ENCODE peak calls at places on chromosomes 11 and 22, in five cellular contexts. One of them, this sample, is unnamed.

GRCh38 chr11:1219836-1220810 is 2.7 kb upstream of the MUC5B start:
- DNase-seq in heart right ventricle: peak
- DNase-seq in naive thymus-derived CD4-positive, alpha-beta T cell: no peak
- DNase-seq in Peyer's patch: no peak
- DNase-seq in neuronal stem cell: no peak
- DNase-seq in this sample: no peak

GRCh38 chr11:78268516-78269410 is 80.0 kb downstream of the USP35 start:
- DNase-seq in heart right ventricle: peak
- DNase-seq in naive thymus-derived CD4-positive, alpha-beta T cell: no peak
- DNase-seq in Peyer's patch: no peak
- DNase-seq in neuronal stem cell: no peak
- DNase-seq in this sample: no peak

GRCh38 chr11:34405079-34405858 is 33.5 kb upstream of the CAT start:
- DNase-seq in heart right ventricle: no peak
- DNase-seq in naive thymus-derived CD4-positive, alpha-beta T cell: no peak
- DNase-seq in Peyer's patch: no peak
- DNase-seq in neuronal stem cell: no peak
- DNase-seq in this sample: no peak

GRCh38 chr22:25752615-25753214 is 10.7 kb downstream of the MYO18B start:
- DNase-seq in heart right ventricle: no peak
- DNase-seq in naive thymus-derived CD4-positive, alpha-beta T cell: no peak
- DNase-seq in Peyer's patch: no peak
- DNase-seq in neuronal stem cell: no peak
- DNase-seq in this sample: no peak

GRCh38 chr11:7004482-7004881 is 15.7 kb downstream of the ZNF214 start:
- DNase-seq in heart right ventricle: no peak
- DNase-seq in naive thymus-derived CD4-positive, alpha-beta T cell: no peak
- DNase-seq in Peyer's patch: no peak
- DNase-seq in neuronal stem cell: no peak
- DNase-seq in this sample: no peak

GRCh38 chr22:35413624-35414023 is 13.7 kb downstream of the MCM5 start:
- DNase-seq in heart right ventricle: no peak
- DNase-seq in naive thymus-derived CD4-positive, alpha-beta T cell: no peak
- DNase-seq in Peyer's patch: no peak
- DNase-seq in neuronal stem cell: no peak
- DNase-seq in this sample: no peak

GRCh38 chr11:133930767-133931448 is 25.9 kb downstream of the IGSF9B start:
- DNase-seq in heart right ventricle: no peak
- DNase-seq in naive thymus-derived CD4-positive, alpha-beta T cell: no peak
- DNase-seq in Peyer's patch: no peak
- DNase-seq in neuronal stem cell: no peak
- DNase-seq in this sample: peak

GRCh38 chr11:72141066-72141465 is 5.5 kb downstream of the FOLR3 start:
- DNase-seq in heart right ventricle: no peak
- DNase-seq in naive thymus-derived CD4-positive, alpha-beta T cell: no peak
- DNase-seq in Peyer's patch: no peak
- DNase-seq in neuronal stem cell: no peak
- DNase-seq in this sample: no peak

GRCh38 chr11:536841-537621 is at the start of gene LRRC56:
- DNase-seq in heart right ventricle: peak
- DNase-seq in naive thymus-derived CD4-positive, alpha-beta T cell: peak
- DNase-seq in Peyer's patch: peak
- DNase-seq in neuronal stem cell: peak
- DNase-seq in this sample: peak

GRCh38 chr22:25680949-25681348 is 61.0 kb upstream of the MYO18B start:
- DNase-seq in heart right ventricle: no peak
- DNase-seq in naive thymus-derived CD4-positive, alpha-beta T cell: no peak
- DNase-seq in Peyer's patch: no peak
- DNase-seq in neuronal stem cell: no peak
- DNase-seq in this sample: no peak

GRCh38 chr11:86746509-86746908 is 53.8 kb upstream of the PRSS23 start:
- DNase-seq in heart right ventricle: no peak
- DNase-seq in naive thymus-derived CD4-positive, alpha-beta T cell: no peak
- DNase-seq in Peyer's patch: no peak
- DNase-seq in neuronal stem cell: no peak
- DNase-seq in this sample: no peak

GRCh38 chr11:86748296-86748695 is 52.0 kb upstream of the PRSS23 start:
- DNase-seq in heart right ventricle: no peak
- DNase-seq in naive thymus-derived CD4-positive, alpha-beta T cell: no peak
- DNase-seq in Peyer's patch: no peak
- DNase-seq in neuronal stem cell: no peak
- DNase-seq in this sample: no peak

GRCh38 chr11:86747801-86748200 is 52.5 kb upstream of the PRSS23 start:
- DNase-seq in heart right ventricle: no peak
- DNase-seq in naive thymus-derived CD4-positive, alpha-beta T cell: no peak
- DNase-seq in Peyer's patch: no peak
- DNase-seq in neuronal stem cell: no peak
- DNase-seq in this sample: no peak

GRCh38 chr11:86743223-86744118 is 56.9 kb upstream of the PRSS23 start:
- DNase-seq in heart right ventricle: no peak
- DNase-seq in naive thymus-derived CD4-positive, alpha-beta T cell: no peak
- DNase-seq in Peyer's patch: no peak
- DNase-seq in neuronal stem cell: no peak
- DNase-seq in this sample: peak

GRCh38 chr11:86745571-86745970 is 54.8 kb upstream of the PRSS23 start:
- DNase-seq in heart right ventricle: no peak
- DNase-seq in naive thymus-derived CD4-positive, alpha-beta T cell: no peak
- DNase-seq in Peyer's patch: no peak
- DNase-seq in neuronal stem cell: no peak
- DNase-seq in this sample: no peak
- H3K27ac ChIP-seq in heart right ventricle: no peak
- H3K27ac ChIP-seq in naive thymus-derived CD4-positive, alpha-beta T cell: no peak
- H3K27ac ChIP-seq in Peyer's patch: no peak
- H3K27ac ChIP-seq in neuronal stem cell: no peak
- H3K27ac ChIP-seq in this sample: no peak

GRCh38 chr11:66314186-66314501 is 2.7 kb downstream of the CD248 start:
- DNase-seq in heart right ventricle: no peak
- DNase-seq in naive thymus-derived CD4-positive, alpha-beta T cell: no peak
- DNase-seq in Peyer's patch: no peak
- DNase-seq in neuronal stem cell: no peak
- DNase-seq in this sample: no peak

GRCh38 chr11:66311470-66311964 is 5.3 kb downstream of the CD248 start:
- DNase-seq in heart right ventricle: no peak
- DNase-seq in naive thymus-derived CD4-positive, alpha-beta T cell: no peak
- DNase-seq in Peyer's patch: no peak
- DNase-seq in neuronal stem cell: no peak
- DNase-seq in this sample: peak

GRCh38 chr11:66311965-66312548 is 4.8 kb downstream of the CD248 start:
- DNase-seq in heart right ventricle: peak
- DNase-seq in naive thymus-derived CD4-positive, alpha-beta T cell: peak
- DNase-seq in Peyer's patch: peak
- DNase-seq in neuronal stem cell: peak
- DNase-seq in this sample: peak

GRCh38 chr11:66313321-66314185 is 3.3 kb downstream of the CD248 start:
- DNase-seq in heart right ventricle: no peak
- DNase-seq in naive thymus-derived CD4-positive, alpha-beta T cell: no peak
- DNase-seq in Peyer's patch: no peak
- DNase-seq in neuronal stem cell: peak
- DNase-seq in this sample: peak

GRCh38 chr11:66312549-66313320 is 4.1 kb downstream of the CD248 start:
- DNase-seq in heart right ventricle: peak
- DNase-seq in naive thymus-derived CD4-positive, alpha-beta T cell: peak
- DNase-seq in Peyer's patch: peak
- DNase-seq in neuronal stem cell: peak
- DNase-seq in this sample: peak
- H3K4me3 ChIP-seq in heart right ventricle: peak
- H3K4me3 ChIP-seq in naive thymus-derived CD4-positive, alpha-beta T cell: peak
- H3K4me3 ChIP-seq in Peyer's patch: peak
- H3K4me3 ChIP-seq in neuronal stem cell: peak
- H3K4me3 ChIP-seq in this sample: peak

GRCh38 chr11:106853850-106854401 is 164.3 kb downstream of the GUCY1A2 start:
- DNase-seq in heart right ventricle: no peak
- DNase-seq in naive thymus-derived CD4-positive, alpha-beta T cell: no peak
- DNase-seq in Peyer's patch: no peak
- DNase-seq in neuronal stem cell: no peak
- DNase-seq in this sample: no peak

GRCh38 chr11:106854429-106854828 is 163.8 kb downstream of the GUCY1A2 start:
- DNase-seq in heart right ventricle: no peak
- DNase-seq in naive thymus-derived CD4-positive, alpha-beta T cell: no peak
- DNase-seq in Peyer's patch: no peak
- DNase-seq in neuronal stem cell: no peak
- DNase-seq in this sample: no peak

DNA sequence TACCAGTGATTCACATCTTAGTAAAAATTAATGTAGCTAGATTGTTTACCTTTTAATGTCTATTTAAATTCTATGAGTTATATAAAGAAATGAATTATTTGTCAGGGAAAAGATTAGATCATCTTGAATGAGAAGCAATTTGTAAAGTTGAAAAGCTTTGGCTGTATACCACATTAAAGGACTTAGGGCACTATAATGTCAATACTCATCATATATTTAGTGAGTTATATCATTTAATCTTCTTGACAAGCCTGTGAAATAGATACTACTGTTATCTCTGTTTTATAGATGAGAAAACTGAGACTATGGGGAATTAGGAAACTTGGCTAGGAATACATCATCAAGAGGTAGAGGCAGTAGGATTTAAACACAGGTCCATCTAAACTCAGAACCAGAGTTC is 160.1 kb downstream of the GUCY1A2 start:
- DNase-seq in heart right ventricle: no peak
- DNase-seq in naive thymus-derived CD4-positive, alpha-beta T cell: no peak
- DNase-seq in Peyer's patch: no peak
- DNase-seq in neuronal stem cell: no peak
- DNase-seq in this sample: no peak
- H3K27ac ChIP-seq in heart right ventricle: no peak
- H3K27ac ChIP-seq in naive thymus-derived CD4-positive, alpha-beta T cell: no peak
- H3K27ac ChIP-seq in Peyer's patch: no peak
- H3K27ac ChIP-seq in neuronal stem cell: no peak
- H3K27ac ChIP-seq in this sample: no peak

GRCh38 chr22:38698407-38699094 is 2.2 kb downstream of the JOSD1 start:
- DNase-seq in heart right ventricle: no peak
- DNase-seq in naive thymus-derived CD4-positive, alpha-beta T cell: no peak
- DNase-seq in Peyer's patch: no peak
- DNase-seq in neuronal stem cell: no peak
- DNase-seq in this sample: no peak
- H3K4me3 ChIP-seq in heart right ventricle: peak
- H3K4me3 ChIP-seq in naive thymus-derived CD4-positive, alpha-beta T cell: peak
- H3K4me3 ChIP-seq in Peyer's patch: peak
- H3K4me3 ChIP-seq in neuronal stem cell: no peak
- H3K4me3 ChIP-seq in this sample: no peak

GRCh38 chr11:108902027-108902469 is 237.2 kb downstream of the DDX10 start:
- DNase-seq in heart right ventricle: no peak
- DNase-seq in naive thymus-derived CD4-positive, alpha-beta T cell: no peak
- DNase-seq in Peyer's patch: no peak
- DNase-seq in neuronal stem cell: no peak
- DNase-seq in this sample: no peak
- H3K27ac ChIP-seq in heart right ventricle: no peak
- H3K27ac ChIP-seq in naive thymus-derived CD4-positive, alpha-beta T cell: no peak
- H3K27ac ChIP-seq in Peyer's patch: no peak
- H3K27ac ChIP-seq in neuronal stem cell: no peak
- H3K27ac ChIP-seq in this sample: no peak

GRCh38 chr11:119019996-119020395 is 1.4 kb downstream of the TRAPPC4 start:
- DNase-seq in heart right ventricle: no peak
- DNase-seq in naive thymus-derived CD4-positive, alpha-beta T cell: no peak
- DNase-seq in Peyer's patch: no peak
- DNase-seq in neuronal stem cell: no peak
- DNase-seq in this sample: no peak
- H3K4me3 ChIP-seq in heart right ventricle: no peak
- H3K4me3 ChIP-seq in naive thymus-derived CD4-positive, alpha-beta T cell: peak
- H3K4me3 ChIP-seq in Peyer's patch: peak
- H3K4me3 ChIP-seq in neuronal stem cell: no peak
- H3K4me3 ChIP-seq in this sample: no peak